ENCODE peak calls at places on chromosomes 11 and 22, in four cellular contexts. One of them, this sample, is unnamed.

GRCh38 chr22:47398921-47399790 is 636.7 kb downstream of the TBC1D22A start:
- DNase-seq in D721Med: no peak
- DNase-seq in Calu3: no peak
- DNase-seq in AML-193: no peak
- DNase-seq in this sample: no peak

GRCh38 chr22:49488943-49489342 is 338.7 kb downstream of the BRD1 start:
- DNase-seq in D721Med: no peak
- DNase-seq in AML-193: no peak
- DNase-seq in Calu3: no peak
- DNase-seq in this sample: no peak

GRCh38 chr11:10828407-10828806 is 19.7 kb upstream of the EIF4G2 start:
- DNase-seq in AML-193: no peak
- DNase-seq in Calu3: no peak
- DNase-seq in D721Med: no peak
- DNase-seq in this sample: no peak

GRCh38 chr11:61152816-61153592 is 8.2 kb downstream of the VPS37C start:
- DNase-seq in D721Med: no peak
- DNase-seq in Calu3: peak; percentile 35
- DNase-seq in AML-193: no peak
- DNase-seq in this sample: peak; percentile 35

GRCh38 chr22:38203855-38204497 is 2.2 kb downstream of the MAFF start:
- DNase-seq in AML-193: no peak
- DNase-seq in Calu3: no peak
- DNase-seq in D721Med: no peak
- DNase-seq in this sample: no peak

GRCh38 chr11:6258571-6258998 is 1.1 kb upstream of the CCKBR start:
- DNase-seq in Calu3: no peak
- DNase-seq in D721Med: no peak
- DNase-seq in AML-193: no peak
- DNase-seq in this sample: no peak

GRCh38 chr11:96098511-96099241 is 174.8 kb upstream of the MTMR2 start:
- DNase-seq in AML-193: no peak
- DNase-seq in Calu3: peak; percentile 46
- DNase-seq in D721Med: no peak
- DNase-seq in this sample: no peak

GRCh38 chr11:120236169-120237107 is 3.5 kb upstream of the POU2F3 start:
- DNase-seq in AML-193: no peak
- DNase-seq in Calu3: no peak
- DNase-seq in D721Med: no peak
- DNase-seq in this sample: no peak

GRCh38 chr22:19714320-19715252 is at the start of gene SEPTIN5:
- DNase-seq in Calu3: no peak
- DNase-seq in AML-193: no peak
- DNase-seq in D721Med: no peak
- DNase-seq in this sample: no peak

GRCh38 chr11:128055576-128056217 is 531.7 kb downstream of the ETS1 start:
- DNase-seq in AML-193: no peak
- DNase-seq in D721Med: no peak
- DNase-seq in Calu3: no peak
- DNase-seq in this sample: no peak

GRCh38 chr11:87035976-87036583 is 1.7 kb upstream of the TMEM135 start:
- DNase-seq in D721Med: no peak
- DNase-seq in AML-193: no peak
- DNase-seq in Calu3: no peak
- DNase-seq in this sample: no peak

GRCh38 chr11:94635072-94635471 is 67.9 kb downstream of the PIWIL4 start:
- DNase-seq in D721Med: no peak
- DNase-seq in Calu3: no peak
- DNase-seq in AML-193: no peak
- DNase-seq in this sample: no peak

GRCh38 chr22:44024288-44024908 is at the start of gene PARVB:
- DNase-seq in AML-193: peak; percentile 6
- DNase-seq in Calu3: peak; percentile 15
- DNase-seq in D721Med: no peak
- DNase-seq in this sample: peak; percentile 39

GRCh38 chr22:41517172-41518047 is 26.9 kb downstream of the POLR3H start:
- DNase-seq in Calu3: peak; percentile 84
- DNase-seq in AML-193: peak; percentile 7
- DNase-seq in D721Med: peak; percentile 45
- DNase-seq in this sample: peak; percentile 43

GRCh38 chr11:62830904-62831519 is 839 bp downstream of the STX5 start:
- DNase-seq in AML-193: no peak
- DNase-seq in Calu3: no peak
- DNase-seq in D721Med: no peak
- DNase-seq in this sample: peak; percentile 4

GRCh38 chr11:28585007-28585406 is 476.8 kb downstream of the METTL15 start:
- DNase-seq in AML-193: no peak
- DNase-seq in D721Med: no peak
- DNase-seq in Calu3: no peak
- DNase-seq in this sample: no peak